ENCODE peak calls at places on chromosomes 4 and X, in four cellular contexts. E, B, Y and D are unnamed samples.

GRCh38 chr4:89364559-89364958 is 57.0 kb upstream of the GPRIN3 start:
- DNase-seq in E (no peak), B (no peak), Y (no peak), D (no peak)

GRCh38 chr4:94741304-94741703 is 16.5 kb upstream of the BMPR1B start:
- DNase-seq in E (no peak), B (no peak), Y (no peak), D (no peak)

GRCh38 chr4:168724243-168724642 is 227.4 kb downstream of the PALLD start:
- DNase-seq in E (no peak), B (no peak), Y (no peak), D (no peak)

GRCh38 chrX:125778256-125778655 is 387.8 kb downstream of the DCAF12L2 start:
- DNase-seq in E (peak), B (no peak), Y (no peak), D (no peak)

GRCh38 chr4:13524504-13525243 is 19.6 kb downstream of the NKX3-2 start:
- DNase-seq in E (peak), B (no peak), Y (no peak), D (no peak)

GRCh38 chrX:54423161-54423888 is 16.9 kb upstream of the TSR2 start:
- DNase-seq in E (no peak), B (no peak), Y (no peak), D (no peak)

GRCh38 chr4:146520894-146521542 is 722 bp downstream of the SLC10A7 start:
- DNase-seq in E (peak), B (no peak), Y (no peak), D (no peak)

GRCh38 chr4:97367878-97368277 is 775.4 kb downstream of the STPG2 start:
- DNase-seq in E (peak), B (no peak), Y (no peak), D (no peak)

GRCh38 chr4:88008133-88008621 is 742 bp downstream of the PKD2 start:
- DNase-seq in E (peak), B (peak), Y (peak), D (peak)